ENCODE peak calls at places on chromosome 16, in ten cellular contexts. G is pancreas, T is Caco-2, Y is upper lobe of left lung, I is HL-60, W is fibroblast of lung, N is H9, L is fibroblast of mammary gland, U is mammary epithelial cell, H is astrocyte of the cerebellum. C is an unnamed sample.
A peak's percentile ranks its signal among the peaks of the same experiment; 100 is the strongest.

GRCh38 chr16:27258241-27258734 is 10.3 kb downstream of the NSMCE1 start:
- DNase-seq in G (no peak), T (no peak), Y (no peak), I (no peak), W (peak; percentile 44), N (no peak), L (no peak), U (peak; percentile 68), H (no peak), C (no peak)

GRCh38 chr16:22192261-22193133 is 13.6 kb upstream of the EEF2K start:
- DNase-seq in G (peak; percentile 50), T (peak; percentile 78), Y (peak; percentile 94), I (no peak), W (peak; percentile 99), N (peak; percentile 63), L (peak; percentile 98), U (peak; percentile 87), H (peak; percentile 90), C (no peak)

GRCh38 chr16:3542601-3543373 is 34.4 kb downstream of the NLRC3 start:
- DNase-seq in G (no peak), T (no peak), Y (no peak), I (no peak), W (no peak), N (no peak), L (peak; percentile 7), U (no peak), H (no peak), C (no peak)

GRCh38 chr16:30567160-30567990 is 4.1 kb downstream of the ZNF688 start:
- DNase-seq in G (no peak), T (no peak), Y (no peak), I (no peak), W (no peak), N (no peak), L (peak; percentile 16), U (peak; percentile 94), H (no peak), C (no peak)

GRCh38 chr16:30054451-30054850 is 11.1 kb upstream of the ALDOA start:
- DNase-seq in G (no peak), T (no peak), Y (no peak), I (no peak), W (no peak), N (no peak), L (no peak), U (no peak), H (no peak), C (no peak)

GRCh38 chr16:60142991-60143705 is 1409.0 kb upstream of the GOT2 start:
- DNase-seq in G (no peak), T (no peak), Y (no peak), I (no peak), W (no peak), N (no peak), L (no peak), U (peak; percentile 17), H (no peak), C (no peak)

GRCh38 chr16:11535494-11535893 is 51.2 kb downstream of the LITAF start:
- DNase-seq in G (no peak), T (no peak), Y (no peak), I (no peak), W (no peak), N (no peak), L (no peak), U (peak; percentile 82), H (no peak), C (no peak)

GRCh38 chr16:10552998-10553491 is 27.4 kb downstream of the EMP2 start:
- DNase-seq in G (no peak), T (no peak), Y (peak; percentile 60), I (no peak), W (no peak), N (peak; percentile 84), L (no peak), U (no peak), H (no peak), C (no peak)

GRCh38 chr16:70159355-70160348 is 13.9 kb upstream of the CLEC18C start:
- DNase-seq in G (no peak), T (no peak), Y (no peak), I (no peak), W (peak; percentile 45), N (no peak), L (peak; percentile 45), U (no peak), H (peak; percentile 31), C (peak; percentile 49)

GRCh38 chr16:14489460-14489859 is 140.6 kb downstream of the PARN start:
- DNase-seq in G (no peak), T (peak; percentile 37), Y (no peak), I (no peak), W (no peak), N (peak; percentile 51), L (no peak), U (no peak), H (no peak), C (no peak)

GRCh38 chr16:6665126-6665525 is 667.5 kb upstream of the RBFOX1 start:
- DNase-seq in G (no peak), T (no peak), Y (no peak), I (no peak), W (no peak), N (no peak), L (no peak), U (no peak), H (no peak), C (no peak)

GRCh38 chr16:3434373-3434772 is 8.9 kb downstream of the ZNF597 start:
- DNase-seq in G (no peak), T (no peak), Y (no peak), I (no peak), W (no peak), N (no peak), L (no peak), U (no peak), H (no peak), C (no peak)

GRCh38 chr16:48409839-48410610 is 24.8 kb upstream of the SIAH1 start:
- DNase-seq in G (no peak), T (peak; percentile 87), Y (peak; percentile 60), I (peak; percentile 43), W (peak; percentile 97), N (no peak), L (peak; percentile 95), U (peak; percentile 72), H (peak; percentile 50), C (no peak)

GRCh38 chr16:84281077-84281476 is 13.6 kb upstream of the WFDC1 start:
- DNase-seq in G (no peak), T (no peak), Y (no peak), I (no peak), W (peak; percentile 24), N (peak; percentile 63), L (peak; percentile 30), U (peak; percentile 26), H (no peak), C (no peak)

GRCh38 chr16:19520861-19521331 is 1.0 kb downstream of the GDE1 start:
- DNase-seq in G (no peak), T (peak; percentile 45), Y (no peak), I (no peak), W (peak; percentile 39), N (no peak), L (peak; percentile 74), U (peak; percentile 78), H (no peak), C (no peak)

GRCh38 chr16:72149676-72150464 is 22.1 kb downstream of the PMFBP1 start:
- DNase-seq in G (no peak), T (no peak), Y (no peak), I (peak; percentile 44), W (no peak), N (peak; percentile 59), L (no peak), U (no peak), H (no peak), C (no peak)
- TF ChIP-seq CTCF in G (no peak), T (peak; percentile 23), Y (no peak), I (no peak), W (no peak), N (peak; percentile 66), L (no peak), U (no peak), H (no peak), C (peak; percentile 51)

GRCh38 chr16:73529303-73530012 is 481.5 kb upstream of the ZFHX3 start:
- DNase-seq in G (no peak), T (no peak), Y (no peak), I (no peak), W (no peak), N (no peak), L (no peak), U (no peak), H (no peak), C (no peak)

GRCh38 chr16:73531021-73531420 is 483.1 kb upstream of the ZFHX3 start:
- DNase-seq in G (no peak), T (no peak), Y (no peak), I (no peak), W (no peak), N (no peak), L (no peak), U (no peak), H (no peak), C (no peak)

GRCh38 chr16:73530529-73530928 is 482.6 kb upstream of the ZFHX3 start:
- DNase-seq in G (no peak), T (no peak), Y (no peak), I (no peak), W (no peak), N (no peak), L (no peak), U (no peak), H (no peak), C (no peak)

GRCh38 chr16:73523209-73523608 is 475.3 kb upstream of the ZFHX3 start:
- DNase-seq in G (no peak), T (no peak), Y (no peak), I (no peak), W (no peak), N (no peak), L (no peak), U (no peak), H (no peak), C (no peak)

GRCh38 chr16:73527191-73527590 is 479.3 kb upstream of the ZFHX3 start:
- DNase-seq in G (no peak), T (no peak), Y (no peak), I (no peak), W (no peak), N (no peak), L (no peak), U (no peak), H (no peak), C (no peak)
- TF ChIP-seq CTCF in G (no peak), T (no peak), Y (no peak), I (no peak), W (no peak), N (no peak), L (no peak), U (no peak), H (no peak), C (peak; percentile 17)

DNA sequence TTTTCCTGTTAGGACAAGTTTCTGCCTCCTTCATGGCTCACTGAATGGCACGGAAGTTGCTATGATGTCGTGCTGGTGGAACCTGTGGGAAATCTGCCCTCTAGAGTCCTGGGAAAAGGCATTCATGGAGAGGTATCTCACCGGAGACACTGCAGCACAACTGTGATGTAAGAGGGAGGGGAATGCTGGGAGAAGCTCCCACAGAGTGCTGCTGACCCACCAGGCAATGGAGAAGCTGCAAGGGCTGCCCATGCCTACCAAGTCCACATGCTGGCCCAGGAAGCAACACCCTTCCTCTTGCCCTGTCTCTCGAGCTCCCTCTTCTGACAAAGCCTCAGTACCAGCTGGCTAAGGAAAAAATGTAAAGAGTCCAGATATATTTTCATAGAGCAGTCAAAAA is 45.2 kb upstream of the SLC5A11 start:
- DNase-seq in G (no peak), T (peak; percentile 46), Y (no peak), I (no peak), W (peak; percentile 33), N (no peak), L (peak; percentile 42), U (peak; percentile 79), H (no peak), C (no peak)
- TF ChIP-seq CTCF in G (no peak), T (no peak), Y (no peak), I (peak; percentile 15), W (no peak), N (peak; percentile 25), L (peak; percentile 35), U (peak; percentile 62), H (peak; percentile 28), C (no peak)

GRCh38 chr16:24906199-24906808 is 60.5 kb downstream of the SLC5A11 start:
- DNase-seq in G (no peak), T (no peak), Y (no peak), I (no peak), W (peak; percentile 49), N (no peak), L (peak; percentile 46), U (no peak), H (peak; percentile 5), C (no peak)
- TF ChIP-seq CTCF in G (peak; percentile 25), T (peak; percentile 21), Y (peak; percentile 25), I (no peak), W (peak; percentile 54), N (peak; percentile 62), L (peak; percentile 53), U (peak; percentile 50), H (peak; percentile 30), C (peak; percentile 70)

C was measured in type B pancreatic cell.